ENCODE peak calls at places on chromosome 11, in nine cellular contexts. One of them, this sample, is unnamed.
A peak's percentile ranks its signal among the peaks of the same experiment; 100 is the strongest.

GRCh38 chr11:70155386-70155785 is 47.7 kb upstream of the FADD start:
- DNase-seq in right lobe of liver: no peak
- DNase-seq in colonic mucosa: no peak
- DNase-seq in fibroblast of lung: peak; percentile 15
- DNase-seq in tibial artery: no peak
- DNase-seq in upper lobe of right lung: no peak
- DNase-seq in CD8-positive, alpha-beta T cell: no peak
- DNase-seq in A549: no peak
- DNase-seq in HCT116: no peak
- DNase-seq in this sample: no peak

GRCh38 chr11:65493367-65494176 is 5.3 kb upstream of the MALAT1 start:
- DNase-seq in fibroblast of lung: peak; percentile 88
- DNase-seq in HCT116: peak; percentile 94
- DNase-seq in colonic mucosa: peak; percentile 90
- DNase-seq in tibial artery: peak; percentile 97
- DNase-seq in A549: peak; percentile 95
- DNase-seq in upper lobe of right lung: peak; percentile 77
- DNase-seq in CD8-positive, alpha-beta T cell: no peak
- DNase-seq in right lobe of liver: peak; percentile 76
- DNase-seq in this sample: peak; percentile 84

GRCh38 chr11:58688779-58689503 is 42.8 kb downstream of the GLYAT start:
- DNase-seq in fibroblast of lung: no peak
- DNase-seq in tibial artery: no peak
- DNase-seq in colonic mucosa: no peak
- DNase-seq in CD8-positive, alpha-beta T cell: no peak
- DNase-seq in upper lobe of right lung: no peak
- DNase-seq in HCT116: no peak
- DNase-seq in right lobe of liver: no peak
- DNase-seq in A549: no peak
- DNase-seq in this sample: no peak

GRCh38 chr11:116929393-116930090 is 92.1 kb upstream of the APOA1 start:
- DNase-seq in A549: no peak
- DNase-seq in colonic mucosa: no peak
- DNase-seq in upper lobe of right lung: no peak
- DNase-seq in tibial artery: no peak
- DNase-seq in fibroblast of lung: peak; percentile 12
- DNase-seq in HCT116: no peak
- DNase-seq in CD8-positive, alpha-beta T cell: no peak
- DNase-seq in right lobe of liver: no peak
- DNase-seq in this sample: no peak

GRCh38 chr11:47980907-47981621 is 705 bp downstream of the PTPRJ start:
- DNase-seq in A549: peak; percentile 34
- DNase-seq in tibial artery: no peak
- DNase-seq in HCT116: no peak
- DNase-seq in colonic mucosa: peak; percentile 60
- DNase-seq in fibroblast of lung: peak; percentile 32
- DNase-seq in upper lobe of right lung: peak; percentile 82
- DNase-seq in right lobe of liver: peak; percentile 68
- DNase-seq in CD8-positive, alpha-beta T cell: no peak
- DNase-seq in this sample: no peak

GRCh38 chr11:11810764-11811726 is 30.7 kb upstream of the USP47 start:
- DNase-seq in right lobe of liver: no peak
- DNase-seq in HCT116: peak; percentile 85
- DNase-seq in fibroblast of lung: no peak
- DNase-seq in tibial artery: no peak
- DNase-seq in A549: no peak
- DNase-seq in colonic mucosa: no peak
- DNase-seq in CD8-positive, alpha-beta T cell: no peak
- DNase-seq in upper lobe of right lung: no peak
- DNase-seq in this sample: no peak

GRCh38 chr11:76823481-76824028 is 37.2 kb upstream of the ACER3 start:
- DNase-seq in CD8-positive, alpha-beta T cell: no peak
- DNase-seq in A549: peak; percentile 89
- DNase-seq in HCT116: peak; percentile 88
- DNase-seq in right lobe of liver: no peak
- DNase-seq in upper lobe of right lung: no peak
- DNase-seq in fibroblast of lung: no peak
- DNase-seq in colonic mucosa: peak; percentile 27
- DNase-seq in tibial artery: no peak
- DNase-seq in this sample: no peak

GRCh38 chr11:117384045-117384444 is 56.4 kb downstream of the CEP164 start:
- DNase-seq in CD8-positive, alpha-beta T cell: no peak
- DNase-seq in upper lobe of right lung: no peak
- DNase-seq in A549: peak; percentile 23
- DNase-seq in colonic mucosa: no peak
- DNase-seq in fibroblast of lung: peak; percentile 62
- DNase-seq in tibial artery: no peak
- DNase-seq in right lobe of liver: no peak
- DNase-seq in HCT116: no peak
- DNase-seq in this sample: no peak

GRCh38 chr11:117703209-117703608 is 93.8 kb downstream of the DSCAML1 start:
- DNase-seq in fibroblast of lung: no peak
- DNase-seq in CD8-positive, alpha-beta T cell: no peak
- DNase-seq in right lobe of liver: no peak
- DNase-seq in upper lobe of right lung: no peak
- DNase-seq in HCT116: no peak
- DNase-seq in colonic mucosa: peak; percentile 27
- DNase-seq in tibial artery: no peak
- DNase-seq in A549: peak; percentile 43
- DNase-seq in this sample: no peak

GRCh38 chr11:44538375-44539054 is 26.9 kb upstream of the CD82 start:
- DNase-seq in HCT116: peak; percentile 52
- DNase-seq in right lobe of liver: peak; percentile 76
- DNase-seq in upper lobe of right lung: peak; percentile 84
- DNase-seq in tibial artery: peak; percentile 79
- DNase-seq in CD8-positive, alpha-beta T cell: peak; percentile 55
- DNase-seq in colonic mucosa: peak; percentile 69
- DNase-seq in A549: peak; percentile 69
- DNase-seq in fibroblast of lung: peak; percentile 63
- DNase-seq in this sample: peak; percentile 83

GRCh38 chr11:10125522-10126133 is 168.4 kb downstream of the SBF2 start:
- DNase-seq in upper lobe of right lung: no peak
- DNase-seq in right lobe of liver: no peak
- DNase-seq in colonic mucosa: no peak
- DNase-seq in CD8-positive, alpha-beta T cell: no peak
- DNase-seq in A549: no peak
- DNase-seq in HCT116: no peak
- DNase-seq in tibial artery: no peak
- DNase-seq in fibroblast of lung: no peak
- DNase-seq in this sample: no peak

GRCh38 chr11:119380160-119380815 is 1.2 kb downstream of the USP2 start:
- DNase-seq in tibial artery: no peak
- DNase-seq in upper lobe of right lung: no peak
- DNase-seq in CD8-positive, alpha-beta T cell: no peak
- DNase-seq in A549: no peak
- DNase-seq in HCT116: no peak
- DNase-seq in right lobe of liver: peak; percentile 46
- DNase-seq in fibroblast of lung: no peak
- DNase-seq in colonic mucosa: no peak
- DNase-seq in this sample: peak; percentile 61

GRCh38 chr11:129324533-129325175 is 51.0 kb upstream of the BARX2 start:
- DNase-seq in CD8-positive, alpha-beta T cell: no peak
- DNase-seq in upper lobe of right lung: no peak
- DNase-seq in fibroblast of lung: peak; percentile 11
- DNase-seq in HCT116: no peak
- DNase-seq in tibial artery: no peak
- DNase-seq in A549: peak; percentile 77
- DNase-seq in right lobe of liver: peak; percentile 92
- DNase-seq in colonic mucosa: peak; percentile 75
- DNase-seq in this sample: no peak

GRCh38 chr11:97895572-97895971 is 1125.2 kb upstream of the CNTN5 start:
- DNase-seq in A549: no peak
- DNase-seq in right lobe of liver: no peak
- DNase-seq in HCT116: no peak
- DNase-seq in fibroblast of lung: no peak
- DNase-seq in tibial artery: no peak
- DNase-seq in colonic mucosa: no peak
- DNase-seq in CD8-positive, alpha-beta T cell: no peak
- DNase-seq in upper lobe of right lung: no peak
- DNase-seq in this sample: no peak
- H3K9me3 ChIP-seq in A549: no peaks in the 10 kb centered on the region
- H3K9me3 ChIP-seq in right lobe of liver: no peaks in the 10 kb centered on the region
- H3K9me3 ChIP-seq in HCT116: peaks cover 7% of the 10 kb centered on the region
- H3K9me3 ChIP-seq in fibroblast of lung: no peaks in the 10 kb centered on the region
- H3K9me3 ChIP-seq in tibial artery: no peaks in the 10 kb centered on the region
- H3K9me3 ChIP-seq in colonic mucosa: no peaks in the 10 kb centered on the region
- H3K9me3 ChIP-seq in CD8-positive, alpha-beta T cell: no peaks in the 10 kb centered on the region
- H3K9me3 ChIP-seq in upper lobe of right lung: no peaks in the 10 kb centered on the region
- H3K9me3 ChIP-seq in this sample: no peaks in the 10 kb centered on the region

GRCh38 chr11:61762798-61763197 is 10.4 kb downstream of the MYRF start:
- DNase-seq in colonic mucosa: no peak
- DNase-seq in fibroblast of lung: no peak
- DNase-seq in A549: no peak
- DNase-seq in upper lobe of right lung: no peak
- DNase-seq in tibial artery: no peak
- DNase-seq in CD8-positive, alpha-beta T cell: no peak
- DNase-seq in HCT116: no peak
- DNase-seq in right lobe of liver: no peak
- DNase-seq in this sample: no peak

GRCh38 chr11:61765550-61766253 is 13.3 kb downstream of the MYRF start:
- DNase-seq in A549: no peak
- DNase-seq in right lobe of liver: no peak
- DNase-seq in tibial artery: no peak
- DNase-seq in HCT116: no peak
- DNase-seq in fibroblast of lung: no peak
- DNase-seq in colonic mucosa: no peak
- DNase-seq in upper lobe of right lung: no peak
- DNase-seq in CD8-positive, alpha-beta T cell: no peak
- DNase-seq in this sample: no peak

GRCh38 chr11:61766353-61766841 is 14.0 kb downstream of the MYRF start:
- DNase-seq in upper lobe of right lung: no peak
- DNase-seq in right lobe of liver: peak; percentile 82
- DNase-seq in HCT116: no peak
- DNase-seq in tibial artery: no peak
- DNase-seq in fibroblast of lung: peak; percentile 56
- DNase-seq in A549: peak; percentile 44
- DNase-seq in CD8-positive, alpha-beta T cell: no peak
- DNase-seq in colonic mucosa: no peak
- DNase-seq in this sample: no peak

GRCh38 chr11:61763930-61764605 is 11.6 kb downstream of the MYRF start:
- DNase-seq in HCT116: no peak
- DNase-seq in colonic mucosa: no peak
- DNase-seq in CD8-positive, alpha-beta T cell: no peak
- DNase-seq in A549: no peak
- DNase-seq in right lobe of liver: no peak
- DNase-seq in tibial artery: no peak
- DNase-seq in upper lobe of right lung: no peak
- DNase-seq in fibroblast of lung: no peak
- DNase-seq in this sample: no peak

DNA sequence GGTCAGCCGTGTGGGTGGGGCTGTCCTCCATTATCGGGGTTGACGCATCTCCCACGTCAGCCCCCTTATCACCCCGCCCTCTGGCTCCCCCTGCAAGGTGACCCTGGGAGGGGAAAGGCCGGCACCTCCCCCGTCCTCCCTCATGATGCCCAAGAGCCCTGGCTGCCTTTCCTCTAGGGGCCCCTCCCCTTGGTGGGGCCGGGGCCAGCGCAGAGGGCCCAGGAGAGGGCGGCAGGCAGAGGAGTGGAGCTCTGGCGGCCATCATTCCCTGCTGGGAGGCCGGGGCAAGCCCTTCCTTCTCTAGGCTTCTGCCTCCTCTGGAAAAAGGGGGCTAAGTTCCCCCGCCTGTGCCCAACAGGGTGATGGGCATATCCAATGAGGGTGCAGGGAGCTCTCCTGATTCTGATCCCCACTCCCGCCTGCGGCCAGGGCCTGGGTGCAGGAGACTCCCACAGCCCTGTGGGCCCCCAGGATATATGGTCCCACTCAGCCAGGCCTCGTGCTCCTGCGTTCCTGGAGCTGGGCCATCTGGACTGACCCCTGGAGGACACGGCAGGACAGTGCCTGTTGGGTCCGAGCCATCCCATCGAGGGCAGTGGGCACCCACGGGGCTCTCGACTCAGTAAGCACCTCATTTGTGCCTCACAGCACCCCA is 12.3 kb downstream of the MYRF start:
- DNase-seq in fibroblast of lung: peak; percentile 24
- DNase-seq in HCT116: no peak
- DNase-seq in CD8-positive, alpha-beta T cell: no peak
- DNase-seq in right lobe of liver: no peak
- DNase-seq in upper lobe of right lung: no peak
- DNase-seq in colonic mucosa: no peak
- DNase-seq in A549: no peak
- DNase-seq in tibial artery: no peak
- DNase-seq in this sample: no peak
- TF ChIP-seq CTCF in fibroblast of lung: no peak
- TF ChIP-seq CTCF in HCT116: no peak
- TF ChIP-seq CTCF in CD8-positive, alpha-beta T cell: no peak
- TF ChIP-seq CTCF in right lobe of liver: no peak
- TF ChIP-seq CTCF in upper lobe of right lung: no peak
- TF ChIP-seq CTCF in colonic mucosa: no peak
- TF ChIP-seq CTCF in A549: no peak
- TF ChIP-seq CTCF in tibial artery: no peak
- TF ChIP-seq CTCF in this sample: no peak

GRCh38 chr11:57283231-57283990 is 41.3 kb downstream of the TNKS1BP1 start:
- DNase-seq in CD8-positive, alpha-beta T cell: no peak
- DNase-seq in fibroblast of lung: no peak
- DNase-seq in HCT116: no peak
- DNase-seq in tibial artery: no peak
- DNase-seq in colonic mucosa: peak; percentile 69
- DNase-seq in right lobe of liver: no peak
- DNase-seq in upper lobe of right lung: no peak
- DNase-seq in A549: no peak
- DNase-seq in this sample: no peak
- H3K4me1 ChIP-seq in CD8-positive, alpha-beta T cell: no peaks in the 10 kb centered on the region
- H3K4me1 ChIP-seq in fibroblast of lung: peaks cover 9% of the 10 kb centered on the region
- H3K4me1 ChIP-seq in HCT116: peaks cover 4% of the 10 kb centered on the region
- H3K4me1 ChIP-seq in tibial artery: no peaks in the 10 kb centered on the region
- H3K4me1 ChIP-seq in colonic mucosa: peaks cover 2% of the 10 kb centered on the region
- H3K4me1 ChIP-seq in right lobe of liver: peaks cover under 1% of the 10 kb centered on the region
- H3K4me1 ChIP-seq in upper lobe of right lung: peaks cover 5% of the 10 kb centered on the region
- H3K4me1 ChIP-seq in A549: peaks cover 9% of the 10 kb centered on the region
- H3K4me1 ChIP-seq in this sample: no peaks in the 10 kb centered on the region

GRCh38 chr11:1369371-1370005 is 20.2 kb upstream of the BRSK2 start:
- DNase-seq in CD8-positive, alpha-beta T cell: no peak
- DNase-seq in right lobe of liver: no peak
- DNase-seq in fibroblast of lung: no peak
- DNase-seq in upper lobe of right lung: no peak
- DNase-seq in colonic mucosa: no peak
- DNase-seq in A549: no peak
- DNase-seq in tibial artery: peak; percentile 60
- DNase-seq in HCT116: no peak
- DNase-seq in this sample: no peak

GRCh38 chr11:1371026-1371325 is 18.8 kb upstream of the BRSK2 start:
- DNase-seq in CD8-positive, alpha-beta T cell: no peak
- DNase-seq in HCT116: no peak
- DNase-seq in colonic mucosa: no peak
- DNase-seq in fibroblast of lung: no peak
- DNase-seq in upper lobe of right lung: no peak
- DNase-seq in A549: no peak
- DNase-seq in tibial artery: no peak
- DNase-seq in right lobe of liver: no peak
- DNase-seq in this sample: no peak

GRCh38 chr11:1371377-1371776 is 18.4 kb upstream of the BRSK2 start:
- DNase-seq in right lobe of liver: no peak
- DNase-seq in tibial artery: peak; percentile 56
- DNase-seq in A549: no peak
- DNase-seq in fibroblast of lung: no peak
- DNase-seq in HCT116: no peak
- DNase-seq in colonic mucosa: no peak
- DNase-seq in CD8-positive, alpha-beta T cell: no peak
- DNase-seq in upper lobe of right lung: no peak
- DNase-seq in this sample: no peak

GRCh38 chr11:1368966-1369365 is 20.8 kb upstream of the BRSK2 start:
- DNase-seq in HCT116: no peak
- DNase-seq in colonic mucosa: no peak
- DNase-seq in CD8-positive, alpha-beta T cell: no peak
- DNase-seq in upper lobe of right lung: no peak
- DNase-seq in right lobe of liver: no peak
- DNase-seq in fibroblast of lung: no peak
- DNase-seq in A549: no peak
- DNase-seq in tibial artery: peak; percentile 50
- DNase-seq in this sample: no peak

GRCh38 chr11:1370186-1371025 is 19.3 kb upstream of the BRSK2 start:
- DNase-seq in CD8-positive, alpha-beta T cell: no peak
- DNase-seq in fibroblast of lung: no peak
- DNase-seq in tibial artery: peak; percentile 58
- DNase-seq in upper lobe of right lung: no peak
- DNase-seq in colonic mucosa: no peak
- DNase-seq in HCT116: no peak
- DNase-seq in right lobe of liver: no peak
- DNase-seq in A549: no peak
- DNase-seq in this sample: no peak
- H3K9me3 ChIP-seq in CD8-positive, alpha-beta T cell: no peaks in the 10 kb centered on the region
- H3K9me3 ChIP-seq in fibroblast of lung: no peaks in the 10 kb centered on the region
- H3K9me3 ChIP-seq in tibial artery: peaks cover 15% of the 10 kb centered on the region
- H3K9me3 ChIP-seq in upper lobe of right lung: no peaks in the 10 kb centered on the region
- H3K9me3 ChIP-seq in colonic mucosa: no peaks in the 10 kb centered on the region
- H3K9me3 ChIP-seq in HCT116: peaks cover 8% of the 10 kb centered on the region
- H3K9me3 ChIP-seq in right lobe of liver: no peaks in the 10 kb centered on the region
- H3K9me3 ChIP-seq in A549: peaks cover 11% of the 10 kb centered on the region
- H3K9me3 ChIP-seq in this sample: no peaks in the 10 kb centered on the region